ENCODE peak calls at places on chromosomes 5 and 9, in ten cellular contexts. One of them, this sample, is unnamed.

GRCh38 chr9:17003576-17004240 is 131.1 kb upstream of the CNTLN start:
- DNase-seq in ELR: peak
- DNase-seq in NCI-H82: no peak
- DNase-seq in activated CD4-positive, alpha-beta T cell treated with anti-CD3 and anti-CD28 coated beads for 4 hours: no peak
- DNase-seq in endothelial cell: no peak
- DNase-seq in Calu3: no peak
- DNase-seq in KG1: no peak
- DNase-seq in stimulated activated CD8-positive, alpha-beta memory T cell treated with anti-CD3 and anti-CD28 coated beads, Interleukin-4, amount 100 ng/mL, for 4 hours: no peak
- DNase-seq in RWPE1: no peak
- DNase-seq in fibroblast of pulmonary artery: peak
- DNase-seq in this sample: no peak

GRCh38 chr9:90007516-90008430 is 403.0 kb downstream of the GADD45G start:
- DNase-seq in endothelial cell: no peak
- DNase-seq in ELR: no peak
- DNase-seq in RWPE1: peak
- DNase-seq in Calu3: no peak
- DNase-seq in stimulated activated CD8-positive, alpha-beta memory T cell treated with anti-CD3 and anti-CD28 coated beads, Interleukin-4, amount 100 ng/mL, for 4 hours: no peak
- DNase-seq in KG1: no peak
- DNase-seq in fibroblast of pulmonary artery: peak
- DNase-seq in activated CD4-positive, alpha-beta T cell treated with anti-CD3 and anti-CD28 coated beads for 4 hours: no peak
- DNase-seq in NCI-H82: no peak
- DNase-seq in this sample: peak

GRCh38 chr5:61052870-61053269 is 107.9 kb downstream of the NDUFAF2 start:
- DNase-seq in Calu3: peak
- DNase-seq in ELR: peak
- DNase-seq in NCI-H82: no peak
- DNase-seq in KG1: no peak
- DNase-seq in activated CD4-positive, alpha-beta T cell treated with anti-CD3 and anti-CD28 coated beads for 4 hours: no peak
- DNase-seq in stimulated activated CD8-positive, alpha-beta memory T cell treated with anti-CD3 and anti-CD28 coated beads, Interleukin-4, amount 100 ng/mL, for 4 hours: no peak
- DNase-seq in RWPE1: peak
- DNase-seq in fibroblast of pulmonary artery: peak
- DNase-seq in endothelial cell: no peak
- DNase-seq in this sample: peak

GRCh38 chr9:98215821-98216220 is 23.4 kb upstream of the CORO2A start:
- DNase-seq in fibroblast of pulmonary artery: peak
- DNase-seq in stimulated activated CD8-positive, alpha-beta memory T cell treated with anti-CD3 and anti-CD28 coated beads, Interleukin-4, amount 100 ng/mL, for 4 hours: no peak
- DNase-seq in activated CD4-positive, alpha-beta T cell treated with anti-CD3 and anti-CD28 coated beads for 4 hours: no peak
- DNase-seq in KG1: no peak
- DNase-seq in endothelial cell: peak
- DNase-seq in Calu3: peak
- DNase-seq in NCI-H82: peak
- DNase-seq in ELR: peak
- DNase-seq in RWPE1: no peak
- DNase-seq in this sample: no peak

GRCh38 chr9:129746092-129746760 is 6.6 kb downstream of the PTGES start:
- DNase-seq in RWPE1: no peak
- DNase-seq in stimulated activated CD8-positive, alpha-beta memory T cell treated with anti-CD3 and anti-CD28 coated beads, Interleukin-4, amount 100 ng/mL, for 4 hours: no peak
- DNase-seq in KG1: no peak
- DNase-seq in activated CD4-positive, alpha-beta T cell treated with anti-CD3 and anti-CD28 coated beads for 4 hours: no peak
- DNase-seq in ELR: no peak
- DNase-seq in endothelial cell: no peak
- DNase-seq in Calu3: no peak
- DNase-seq in NCI-H82: no peak
- DNase-seq in fibroblast of pulmonary artery: no peak
- DNase-seq in this sample: no peak

GRCh38 chr5:110109685-110110084 is 420.0 kb downstream of the MAN2A1 start:
- DNase-seq in endothelial cell: no peak
- DNase-seq in NCI-H82: no peak
- DNase-seq in RWPE1: no peak
- DNase-seq in ELR: no peak
- DNase-seq in stimulated activated CD8-positive, alpha-beta memory T cell treated with anti-CD3 and anti-CD28 coated beads, Interleukin-4, amount 100 ng/mL, for 4 hours: no peak
- DNase-seq in KG1: no peak
- DNase-seq in activated CD4-positive, alpha-beta T cell treated with anti-CD3 and anti-CD28 coated beads for 4 hours: no peak
- DNase-seq in fibroblast of pulmonary artery: no peak
- DNase-seq in Calu3: no peak
- DNase-seq in this sample: no peak

GRCh38 chr5:149632311-149633251 is 51.3 kb downstream of the ARHGEF37 start:
- DNase-seq in ELR: peak
- DNase-seq in endothelial cell: no peak
- DNase-seq in KG1: no peak
- DNase-seq in activated CD4-positive, alpha-beta T cell treated with anti-CD3 and anti-CD28 coated beads for 4 hours: no peak
- DNase-seq in RWPE1: peak
- DNase-seq in fibroblast of pulmonary artery: peak
- DNase-seq in stimulated activated CD8-positive, alpha-beta memory T cell treated with anti-CD3 and anti-CD28 coated beads, Interleukin-4, amount 100 ng/mL, for 4 hours: no peak
- DNase-seq in NCI-H82: no peak
- DNase-seq in Calu3: peak
- DNase-seq in this sample: no peak

GRCh38 chr5:68217476-68217984 is 2.0 kb downstream of the PIK3R1 start:
- DNase-seq in endothelial cell: no peak
- DNase-seq in fibroblast of pulmonary artery: peak
- DNase-seq in activated CD4-positive, alpha-beta T cell treated with anti-CD3 and anti-CD28 coated beads for 4 hours: no peak
- DNase-seq in ELR: no peak
- DNase-seq in RWPE1: no peak
- DNase-seq in stimulated activated CD8-positive, alpha-beta memory T cell treated with anti-CD3 and anti-CD28 coated beads, Interleukin-4, amount 100 ng/mL, for 4 hours: no peak
- DNase-seq in Calu3: no peak
- DNase-seq in NCI-H82: no peak
- DNase-seq in KG1: no peak
- DNase-seq in this sample: no peak

GRCh38 chr5:177412603-177413233 is 3.4 kb upstream of the F12 start:
- DNase-seq in endothelial cell: no peak
- DNase-seq in stimulated activated CD8-positive, alpha-beta memory T cell treated with anti-CD3 and anti-CD28 coated beads, Interleukin-4, amount 100 ng/mL, for 4 hours: no peak
- DNase-seq in Calu3: no peak
- DNase-seq in activated CD4-positive, alpha-beta T cell treated with anti-CD3 and anti-CD28 coated beads for 4 hours: no peak
- DNase-seq in NCI-H82: no peak
- DNase-seq in ELR: no peak
- DNase-seq in RWPE1: no peak
- DNase-seq in KG1: no peak
- DNase-seq in fibroblast of pulmonary artery: no peak
- DNase-seq in this sample: peak

GRCh38 chr5:43729846-43730478 is 127.0 kb downstream of the NNT start:
- DNase-seq in activated CD4-positive, alpha-beta T cell treated with anti-CD3 and anti-CD28 coated beads for 4 hours: no peak
- DNase-seq in Calu3: no peak
- DNase-seq in ELR: peak
- DNase-seq in stimulated activated CD8-positive, alpha-beta memory T cell treated with anti-CD3 and anti-CD28 coated beads, Interleukin-4, amount 100 ng/mL, for 4 hours: no peak
- DNase-seq in endothelial cell: no peak
- DNase-seq in KG1: peak
- DNase-seq in RWPE1: no peak
- DNase-seq in NCI-H82: peak
- DNase-seq in fibroblast of pulmonary artery: peak
- DNase-seq in this sample: no peak

GRCh38 chr5:142830241-142831018 is 60.3 kb downstream of the ARHGAP26 start:
- DNase-seq in RWPE1: no peak
- DNase-seq in fibroblast of pulmonary artery: peak
- DNase-seq in KG1: no peak
- DNase-seq in stimulated activated CD8-positive, alpha-beta memory T cell treated with anti-CD3 and anti-CD28 coated beads, Interleukin-4, amount 100 ng/mL, for 4 hours: no peak
- DNase-seq in ELR: peak
- DNase-seq in NCI-H82: no peak
- DNase-seq in endothelial cell: no peak
- DNase-seq in activated CD4-positive, alpha-beta T cell treated with anti-CD3 and anti-CD28 coated beads for 4 hours: no peak
- DNase-seq in Calu3: no peak
- DNase-seq in this sample: peak

GRCh38 chr5:163571755-163572154 is 66.3 kb downstream of the MAT2B start:
- DNase-seq in endothelial cell: no peak
- DNase-seq in stimulated activated CD8-positive, alpha-beta memory T cell treated with anti-CD3 and anti-CD28 coated beads, Interleukin-4, amount 100 ng/mL, for 4 hours: no peak
- DNase-seq in NCI-H82: peak
- DNase-seq in ELR: peak
- DNase-seq in KG1: no peak
- DNase-seq in Calu3: no peak
- DNase-seq in RWPE1: peak
- DNase-seq in fibroblast of pulmonary artery: peak
- DNase-seq in activated CD4-positive, alpha-beta T cell treated with anti-CD3 and anti-CD28 coated beads for 4 hours: no peak
- DNase-seq in this sample: peak

GRCh38 chr9:81833563-81834345 is 94.5 kb upstream of the SPATA31D4 start:
- DNase-seq in fibroblast of pulmonary artery: peak
- DNase-seq in KG1: no peak
- DNase-seq in RWPE1: no peak
- DNase-seq in endothelial cell: no peak
- DNase-seq in NCI-H82: no peak
- DNase-seq in activated CD4-positive, alpha-beta T cell treated with anti-CD3 and anti-CD28 coated beads for 4 hours: no peak
- DNase-seq in Calu3: no peak
- DNase-seq in ELR: no peak
- DNase-seq in stimulated activated CD8-positive, alpha-beta memory T cell treated with anti-CD3 and anti-CD28 coated beads, Interleukin-4, amount 100 ng/mL, for 4 hours: no peak
- DNase-seq in this sample: no peak

GRCh38 chr9:91177661-91178280 is 183.9 kb downstream of the AUH start:
- DNase-seq in endothelial cell: no peak
- DNase-seq in Calu3: no peak
- DNase-seq in NCI-H82: no peak
- DNase-seq in activated CD4-positive, alpha-beta T cell treated with anti-CD3 and anti-CD28 coated beads for 4 hours: no peak
- DNase-seq in stimulated activated CD8-positive, alpha-beta memory T cell treated with anti-CD3 and anti-CD28 coated beads, Interleukin-4, amount 100 ng/mL, for 4 hours: no peak
- DNase-seq in KG1: no peak
- DNase-seq in fibroblast of pulmonary artery: no peak
- DNase-seq in RWPE1: peak
- DNase-seq in ELR: no peak
- DNase-seq in this sample: no peak

GRCh38 chr5:93800988-93801811 is 59.8 kb upstream of the POU5F2 start:
- DNase-seq in activated CD4-positive, alpha-beta T cell treated with anti-CD3 and anti-CD28 coated beads for 4 hours: peak
- DNase-seq in Calu3: peak
- DNase-seq in ELR: peak
- DNase-seq in NCI-H82: peak
- DNase-seq in fibroblast of pulmonary artery: peak
- DNase-seq in RWPE1: peak
- DNase-seq in endothelial cell: no peak
- DNase-seq in stimulated activated CD8-positive, alpha-beta memory T cell treated with anti-CD3 and anti-CD28 coated beads, Interleukin-4, amount 100 ng/mL, for 4 hours: no peak
- DNase-seq in KG1: no peak
- DNase-seq in this sample: peak

GRCh38 chr9:16884952-16885513 is 14.6 kb upstream of the BNC2 start:
- DNase-seq in activated CD4-positive, alpha-beta T cell treated with anti-CD3 and anti-CD28 coated beads for 4 hours: no peak
- DNase-seq in stimulated activated CD8-positive, alpha-beta memory T cell treated with anti-CD3 and anti-CD28 coated beads, Interleukin-4, amount 100 ng/mL, for 4 hours: no peak
- DNase-seq in fibroblast of pulmonary artery: peak
- DNase-seq in ELR: peak
- DNase-seq in Calu3: no peak
- DNase-seq in endothelial cell: no peak
- DNase-seq in NCI-H82: no peak
- DNase-seq in RWPE1: no peak
- DNase-seq in KG1: peak
- DNase-seq in this sample: peak

GRCh38 chr9:117927354-117927753 is 223.2 kb downstream of the TLR4 start:
- DNase-seq in NCI-H82: no peak
- DNase-seq in endothelial cell: no peak
- DNase-seq in RWPE1: no peak
- DNase-seq in Calu3: no peak
- DNase-seq in activated CD4-positive, alpha-beta T cell treated with anti-CD3 and anti-CD28 coated beads for 4 hours: no peak
- DNase-seq in KG1: no peak
- DNase-seq in fibroblast of pulmonary artery: no peak
- DNase-seq in stimulated activated CD8-positive, alpha-beta memory T cell treated with anti-CD3 and anti-CD28 coated beads, Interleukin-4, amount 100 ng/mL, for 4 hours: no peak
- DNase-seq in ELR: no peak
- DNase-seq in this sample: no peak

GRCh38 chr9:99357575-99357974 is 135.5 kb downstream of the SEC61B start:
- DNase-seq in fibroblast of pulmonary artery: no peak
- DNase-seq in endothelial cell: no peak
- DNase-seq in stimulated activated CD8-positive, alpha-beta memory T cell treated with anti-CD3 and anti-CD28 coated beads, Interleukin-4, amount 100 ng/mL, for 4 hours: no peak
- DNase-seq in activated CD4-positive, alpha-beta T cell treated with anti-CD3 and anti-CD28 coated beads for 4 hours: no peak
- DNase-seq in NCI-H82: no peak
- DNase-seq in KG1: no peak
- DNase-seq in RWPE1: no peak
- DNase-seq in Calu3: no peak
- DNase-seq in ELR: no peak
- DNase-seq in this sample: no peak

GRCh38 chr5:135835766-135836165 is 1.3 kb downstream of the SLC25A48 start:
- DNase-seq in endothelial cell: no peak
- DNase-seq in Calu3: no peak
- DNase-seq in stimulated activated CD8-positive, alpha-beta memory T cell treated with anti-CD3 and anti-CD28 coated beads, Interleukin-4, amount 100 ng/mL, for 4 hours: no peak
- DNase-seq in activated CD4-positive, alpha-beta T cell treated with anti-CD3 and anti-CD28 coated beads for 4 hours: no peak
- DNase-seq in ELR: no peak
- DNase-seq in KG1: no peak
- DNase-seq in fibroblast of pulmonary artery: no peak
- DNase-seq in RWPE1: no peak
- DNase-seq in NCI-H82: no peak
- DNase-seq in this sample: no peak

GRCh38 chr9:129550199-129550839 is 70.6 kb downstream of the C9orf50 start:
- DNase-seq in ELR: peak
- DNase-seq in stimulated activated CD8-positive, alpha-beta memory T cell treated with anti-CD3 and anti-CD28 coated beads, Interleukin-4, amount 100 ng/mL, for 4 hours: no peak
- DNase-seq in NCI-H82: no peak
- DNase-seq in fibroblast of pulmonary artery: peak
- DNase-seq in KG1: no peak
- DNase-seq in activated CD4-positive, alpha-beta T cell treated with anti-CD3 and anti-CD28 coated beads for 4 hours: no peak
- DNase-seq in RWPE1: peak
- DNase-seq in Calu3: peak
- DNase-seq in endothelial cell: peak
- DNase-seq in this sample: peak

GRCh38 chr9:34575775-34576592 is 13.5 kb downstream of the CNTFR start:
- DNase-seq in RWPE1: no peak
- DNase-seq in endothelial cell: no peak
- DNase-seq in activated CD4-positive, alpha-beta T cell treated with anti-CD3 and anti-CD28 coated beads for 4 hours: no peak
- DNase-seq in fibroblast of pulmonary artery: no peak
- DNase-seq in ELR: no peak
- DNase-seq in Calu3: no peak
- DNase-seq in KG1: no peak
- DNase-seq in stimulated activated CD8-positive, alpha-beta memory T cell treated with anti-CD3 and anti-CD28 coated beads, Interleukin-4, amount 100 ng/mL, for 4 hours: no peak
- DNase-seq in NCI-H82: no peak
- DNase-seq in this sample: no peak

GRCh38 chr5:13580058-13580457 is 364.4 kb downstream of the DNAH5 start:
- DNase-seq in KG1: no peak
- DNase-seq in NCI-H82: no peak
- DNase-seq in endothelial cell: no peak
- DNase-seq in stimulated activated CD8-positive, alpha-beta memory T cell treated with anti-CD3 and anti-CD28 coated beads, Interleukin-4, amount 100 ng/mL, for 4 hours: no peak
- DNase-seq in activated CD4-positive, alpha-beta T cell treated with anti-CD3 and anti-CD28 coated beads for 4 hours: no peak
- DNase-seq in RWPE1: no peak
- DNase-seq in fibroblast of pulmonary artery: no peak
- DNase-seq in Calu3: no peak
- DNase-seq in ELR: no peak
- DNase-seq in this sample: no peak

GRCh38 chr9:125404733-125405132 is 143.1 kb downstream of the GAPVD1 start:
- DNase-seq in ELR: no peak
- DNase-seq in fibroblast of pulmonary artery: no peak
- DNase-seq in endothelial cell: no peak
- DNase-seq in Calu3: no peak
- DNase-seq in activated CD4-positive, alpha-beta T cell treated with anti-CD3 and anti-CD28 coated beads for 4 hours: no peak
- DNase-seq in stimulated activated CD8-positive, alpha-beta memory T cell treated with anti-CD3 and anti-CD28 coated beads, Interleukin-4, amount 100 ng/mL, for 4 hours: no peak
- DNase-seq in NCI-H82: no peak
- DNase-seq in KG1: no peak
- DNase-seq in RWPE1: no peak
- DNase-seq in this sample: no peak

GRCh38 chr5:59391576-59391975 is 501.9 kb downstream of the PDE4D start:
- DNase-seq in RWPE1: no peak
- DNase-seq in stimulated activated CD8-positive, alpha-beta memory T cell treated with anti-CD3 and anti-CD28 coated beads, Interleukin-4, amount 100 ng/mL, for 4 hours: no peak
- DNase-seq in activated CD4-positive, alpha-beta T cell treated with anti-CD3 and anti-CD28 coated beads for 4 hours: no peak
- DNase-seq in Calu3: no peak
- DNase-seq in NCI-H82: peak
- DNase-seq in fibroblast of pulmonary artery: no peak
- DNase-seq in ELR: no peak
- DNase-seq in endothelial cell: no peak
- DNase-seq in KG1: no peak
- DNase-seq in this sample: no peak

GRCh38 chr5:148898413-148899075 is 72.1 kb downstream of the ADRB2 start:
- DNase-seq in NCI-H82: no peak
- DNase-seq in activated CD4-positive, alpha-beta T cell treated with anti-CD3 and anti-CD28 coated beads for 4 hours: no peak
- DNase-seq in RWPE1: no peak
- DNase-seq in ELR: no peak
- DNase-seq in stimulated activated CD8-positive, alpha-beta memory T cell treated with anti-CD3 and anti-CD28 coated beads, Interleukin-4, amount 100 ng/mL, for 4 hours: no peak
- DNase-seq in KG1: no peak
- DNase-seq in endothelial cell: no peak
- DNase-seq in Calu3: no peak
- DNase-seq in fibroblast of pulmonary artery: no peak
- DNase-seq in this sample: no peak

GRCh38 chr9:129480705-129481104 is 140.2 kb downstream of the C9orf50 start:
- DNase-seq in fibroblast of pulmonary artery: no peak
- DNase-seq in RWPE1: no peak
- DNase-seq in NCI-H82: no peak
- DNase-seq in ELR: no peak
- DNase-seq in stimulated activated CD8-positive, alpha-beta memory T cell treated with anti-CD3 and anti-CD28 coated beads, Interleukin-4, amount 100 ng/mL, for 4 hours: no peak
- DNase-seq in Calu3: no peak
- DNase-seq in endothelial cell: no peak
- DNase-seq in activated CD4-positive, alpha-beta T cell treated with anti-CD3 and anti-CD28 coated beads for 4 hours: no peak
- DNase-seq in KG1: no peak
- DNase-seq in this sample: no peak

GRCh38 chr9:134928796-134929559 is 11.3 kb upstream of the FCN1 start:
- DNase-seq in ELR: no peak
- DNase-seq in stimulated activated CD8-positive, alpha-beta memory T cell treated with anti-CD3 and anti-CD28 coated beads, Interleukin-4, amount 100 ng/mL, for 4 hours: no peak
- DNase-seq in KG1: peak
- DNase-seq in endothelial cell: no peak
- DNase-seq in Calu3: no peak
- DNase-seq in fibroblast of pulmonary artery: no peak
- DNase-seq in NCI-H82: no peak
- DNase-seq in activated CD4-positive, alpha-beta T cell treated with anti-CD3 and anti-CD28 coated beads for 4 hours: no peak
- DNase-seq in RWPE1: no peak
- DNase-seq in this sample: no peak

GRCh38 chr9:77488439-77489126 is 159.5 kb downstream of the GNA14 start:
- DNase-seq in ELR: peak
- DNase-seq in NCI-H82: peak
- DNase-seq in activated CD4-positive, alpha-beta T cell treated with anti-CD3 and anti-CD28 coated beads for 4 hours: no peak
- DNase-seq in RWPE1: peak
- DNase-seq in Calu3: no peak
- DNase-seq in endothelial cell: no peak
- DNase-seq in stimulated activated CD8-positive, alpha-beta memory T cell treated with anti-CD3 and anti-CD28 coated beads, Interleukin-4, amount 100 ng/mL, for 4 hours: no peak
- DNase-seq in KG1: no peak
- DNase-seq in fibroblast of pulmonary artery: peak
- DNase-seq in this sample: no peak

This sample was measured in SJCRH30.